ENCODE peak calls at places on chromosomes 13 and 19, in eight cellular contexts. I, N, K, R, V, H, L and F are unnamed samples.

GRCh38 chr13:95246292-95247082 is 54.8 kb downstream of the ABCC4 start:
- DNase-seq in K (no peak), H (no peak), V (no peak), N (no peak), I (no peak), L (no peak), R (no peak), F (no peak)

GRCh38 chr19:33304760-33305647 is 2.7 kb upstream of the CEBPA start:
- DNase-seq in N (no peak), V (no peak), H (no peak), R (no peak), I (no peak), K (no peak), L (no peak), F (no peak)

GRCh38 chr19:51114087-51114714 is 6.0 kb upstream of the CTU1 start:
- DNase-seq in I (no peak), K (no peak), N (no peak), L (no peak), R (no peak), V (no peak), H (no peak), F (no peak)

GRCh38 chr13:112136095-112136494 is 69.1 kb downstream of the SOX1 start:
- DNase-seq in I (no peak), V (no peak), K (no peak), L (no peak), R (no peak), H (no peak), N (no peak), F (no peak)

GRCh38 chr19:57302020-57302465 is 18.2 kb upstream of the ZNF543 start:
- DNase-seq in I (no peak), L (no peak), R (no peak), V (no peak), N (peak), H (no peak), K (no peak), F (no peak)

GRCh38 chr19:45817010-45817724 is 2.1 kb upstream of the RSPH6A start:
- DNase-seq in H (peak), N (peak), L (peak), V (peak), R (peak), I (peak), K (peak), F (peak)

GRCh38 chr19:2167896-2168618 is 4.3 kb downstream of the DOT1L start:
- DNase-seq in I (peak), N (no peak), V (no peak), H (peak), L (peak), R (no peak), K (peak), F (peak)

GRCh38 chr19:18278521-18279265 is 2.7 kb downstream of the JUND start:
- DNase-seq in R (no peak), I (peak), K (no peak), H (no peak), V (no peak), N (peak), L (no peak), F (peak)

GRCh38 chr13:108266316-108266936 is 3.1 kb upstream of the TNFSF13B start:
- DNase-seq in K (no peak), R (no peak), V (no peak), H (no peak), N (no peak), L (no peak), I (no peak), F (no peak)

GRCh38 chr13:24271611-24272451 is 37.5 kb upstream of the C1QTNF9 start:
- DNase-seq in L (peak), R (peak), I (peak), H (peak), V (peak), K (peak), N (peak), F (peak)

GRCh38 chr13:60001892-60002291 is 161.8 kb downstream of the DIAPH3 start:
- DNase-seq in R (no peak), K (no peak), H (no peak), N (no peak), V (no peak), I (no peak), L (no peak), F (no peak)

GRCh38 chr13:30963794-30964193 is 31.3 kb downstream of the TEX26 start:
- DNase-seq in K (no peak), R (no peak), H (no peak), V (no peak), L (no peak), I (no peak), N (no peak), F (no peak)

GRCh38 chr19:52474351-52475127 is 21.2 kb downstream of the ZNF578 start:
- DNase-seq in R (no peak), L (no peak), N (no peak), K (no peak), I (no peak), H (no peak), V (no peak), F (no peak)

GRCh38 chr13:111945086-111945485 is 121.9 kb upstream of the SOX1 start:
- DNase-seq in V (no peak), R (no peak), L (no peak), I (no peak), H (no peak), N (no peak), K (no peak), F (no peak)